ENCODE peak calls at places on chromosomes 1 and 21, in six cellular contexts. Q is fibroblast of pulmonary artery; W is AG04450; L is GM12878; J is CD4-positive, alpha-beta memory T cell; V is GM06990. U is an unnamed sample.
A peak's percentile ranks its signal among the peaks of the same experiment; 100 is the strongest.

GRCh38 chr1:41053324-41053723 is 31.8 kb upstream of the SLFNL1 start:
- DNase-seq in Q (no peak), L (no peak), W (no peak), J (no peak), V (no peak), U (no peak)

GRCh38 chr1:17566892-17567291 is 27.4 kb downstream of the ARHGEF10L start:
- DNase-seq in V (no peak), W (no peak), Q (no peak), L (no peak), J (no peak), U (no peak)

GRCh38 chr1:219837994-219838294 is 90.4 kb downstream of the SLC30A10 start:
- DNase-seq in Q (no peak), J (no peak), W (no peak), V (no peak), L (no peak), U (no peak)

GRCh38 chr1:244896550-244896949 is 32.2 kb upstream of the HNRNPU start:
- DNase-seq in W (peak; percentile 54), Q (peak; percentile 73), L (no peak), V (no peak), J (no peak), U (peak; percentile 52)

GRCh38 chr1:95171270-95172245 is 54.4 kb downstream of the TLCD4 start:
- DNase-seq in V (no peak), J (no peak), Q (no peak), L (no peak), W (no peak), U (no peak)

GRCh38 chr1:203168991-203169390 is 6.6 kb downstream of the MYBPH start:
- DNase-seq in W (no peak), V (no peak), L (no peak), J (no peak), Q (no peak), U (no peak)

GRCh38 chr21:29144736-29145353 is 14.4 kb downstream of the MAP3K7CL start:
- DNase-seq in V (no peak), L (no peak), Q (no peak), W (no peak), J (no peak), U (no peak)

GRCh38 chr1:205229399-205229861 is 1.7 kb downstream of the TMCC2 start:
- DNase-seq in Q (peak; percentile 36), L (no peak), J (peak; percentile 69), V (peak; percentile 63), W (no peak), U (peak; percentile 62)

GRCh38 chr1:204709960-204710912 is 24.7 kb upstream of the LRRN2 start:
- DNase-seq in V (no peak), L (no peak), Q (no peak), W (no peak), J (no peak), U (no peak)

GRCh38 chr1:235468970-235469369 is 35.3 kb downstream of the B3GALNT2 start:
- DNase-seq in W (peak; percentile 8), V (no peak), J (no peak), Q (peak; percentile 68), L (no peak), U (peak; percentile 91)

GRCh38 chr1:210617306-210617705 is 288.6 kb downstream of the HHAT start:
- DNase-seq in J (no peak), L (no peak), W (no peak), Q (no peak), V (no peak), U (no peak)

GRCh38 chr1:207084241-207084640 is 4.4 kb upstream of the C4BPB start:
- DNase-seq in V (no peak), L (no peak), J (no peak), W (no peak), Q (no peak), U (no peak)

GRCh38 chr1:29806646-29807319 is 570.5 kb downstream of the PTPRU start:
- DNase-seq in W (no peak), Q (no peak), L (no peak), J (no peak), V (no peak), U (no peak)

GRCh38 chr1:77218477-77219165 is 609 bp downstream of the PIGK start:
- DNase-seq in Q (peak; percentile 30), L (no peak), W (no peak), J (no peak), V (no peak), U (peak; percentile 8)

GRCh38 chr1:150683914-150684313 is 13.0 kb downstream of the GOLPH3L start:
- DNase-seq in L (peak; percentile 11), Q (no peak), W (no peak), V (no peak), J (no peak), U (no peak)

GRCh38 chr1:205569411-205570172 is 62.2 kb downstream of the ELK4 start:
- DNase-seq in V (no peak), L (no peak), J (no peak), Q (no peak), W (no peak), U (no peak)

GRCh38 chr21:42474043-42474831 is 21.8 kb downstream of the RSPH1 start:
- DNase-seq in W (no peak), L (no peak), J (no peak), V (peak; percentile 40), Q (peak; percentile 18), U (peak; percentile 89)

GRCh38 chr1:214337536-214337935 is 56.6 kb downstream of the SMYD2 start:
- DNase-seq in L (no peak), Q (peak; percentile 85), W (peak; percentile 34), V (no peak), J (no peak), U (no peak)

GRCh38 chr1:193342811-193343210 is 156.4 kb upstream of the B3GALT2 start:
- DNase-seq in J (no peak), Q (no peak), V (no peak), W (no peak), L (no peak), U (no peak)

GRCh38 chr1:184163674-184164470 is 112.3 kb downstream of the TSEN15 start:
- DNase-seq in W (peak; percentile 47), L (peak; percentile 42), J (no peak), V (peak; percentile 40), Q (peak; percentile 56), U (peak; percentile 31)

GRCh38 chr1:42999308-42999707 is 40.6 kb upstream of the SLC2A1 start:
- DNase-seq in L (no peak), Q (no peak), V (no peak), J (no peak), W (no peak), U (no peak)

GRCh38 chr21:17370750-17371325 is 142.0 kb upstream of the CXADR start:
- DNase-seq in V (no peak), J (no peak), W (no peak), Q (no peak), L (no peak), U (no peak)

DNA sequence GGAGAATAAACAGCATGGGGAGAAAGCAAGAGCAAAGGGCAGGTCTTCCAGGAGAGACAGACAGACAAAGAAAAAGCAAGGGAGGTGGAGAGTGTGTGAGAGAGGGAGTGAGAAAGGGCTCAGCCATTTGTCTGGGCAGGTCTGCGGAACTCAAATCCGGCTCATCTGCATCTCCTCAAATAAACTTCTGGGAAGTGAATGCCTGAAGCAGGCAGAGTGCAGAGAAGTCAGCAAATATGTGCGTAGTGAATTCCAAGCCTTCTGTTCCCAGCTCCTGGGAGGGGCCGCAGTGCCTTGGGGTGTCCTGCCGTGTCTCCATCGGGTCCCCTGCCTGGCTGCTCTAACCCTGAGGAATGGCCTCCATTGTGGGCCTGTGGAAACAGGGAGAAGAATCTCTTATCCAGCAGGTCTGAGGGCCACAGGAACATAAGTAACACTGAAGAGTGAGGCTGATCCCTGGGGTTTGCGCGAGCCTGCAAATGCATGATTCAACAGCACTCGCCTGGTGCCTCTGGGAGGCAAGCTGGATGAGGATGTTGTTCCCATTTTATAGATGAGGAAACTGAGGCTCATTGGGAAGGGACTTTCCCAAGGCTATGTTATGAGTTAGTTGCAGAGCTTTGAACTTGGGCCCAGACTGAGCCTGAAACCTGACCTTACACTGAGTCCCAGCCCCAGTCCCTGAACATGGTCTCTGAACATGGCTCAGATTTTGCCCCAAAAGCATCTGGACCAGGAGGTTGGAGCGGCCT is 27.5 kb upstream of the POU3F1 start:
- DNase-seq in L (no peak), J (no peak), W (no peak), Q (no peak), V (no peak), U (peak; percentile 45)
- H3K4me3 ChIP-seq in L (no peak overlapping the region), J (no peak overlapping the region), W (no peak overlapping the region), Q (no peak overlapping the region), V (no peak overlapping the region), U (no peak overlapping the region)

DNA sequence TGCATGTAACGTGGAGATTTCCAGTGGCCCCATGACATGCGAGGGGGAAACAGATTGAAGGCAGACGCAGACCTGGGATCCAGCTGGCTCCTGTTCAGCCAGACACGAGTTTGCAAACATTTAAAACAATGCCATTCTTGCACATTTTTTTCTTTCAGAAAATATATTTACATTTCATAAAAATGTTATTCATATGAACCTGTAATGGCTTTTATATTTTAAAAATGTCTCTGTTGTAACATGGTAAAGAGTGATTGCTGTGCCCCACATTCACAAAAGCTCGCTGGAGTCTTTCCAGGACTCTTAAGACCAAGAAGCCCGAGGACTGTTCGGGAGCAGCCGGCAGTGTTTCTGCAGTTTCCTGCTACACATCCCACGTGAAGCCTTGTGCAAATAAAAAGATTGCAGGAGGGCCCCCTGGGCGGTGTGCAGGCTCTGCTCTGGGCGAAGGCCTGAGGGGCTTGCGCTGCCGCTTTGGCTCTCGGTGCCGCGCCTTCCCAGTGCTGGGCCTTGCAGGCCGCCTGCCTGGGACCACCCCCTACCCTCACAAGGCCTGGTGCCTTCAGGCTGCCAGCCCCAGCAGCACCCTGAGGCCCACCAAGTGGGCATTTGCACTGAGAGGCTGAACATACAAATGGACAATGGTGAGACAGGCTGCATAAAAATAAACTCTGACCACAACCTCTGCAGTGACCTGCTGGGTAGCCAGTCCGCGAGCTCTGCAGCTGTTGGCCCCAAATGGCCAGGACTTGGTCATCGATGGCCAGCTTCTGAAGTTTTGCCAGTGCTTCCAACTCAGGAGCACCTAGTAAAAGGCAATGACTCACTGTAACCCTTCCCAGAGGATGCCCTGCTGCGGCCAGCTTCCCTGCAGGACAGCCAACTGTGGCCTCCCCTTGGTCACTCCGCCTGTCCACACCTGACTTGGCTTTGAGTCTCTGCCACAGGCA is 185.1 kb downstream of the DYRK1A start:
- DNase-seq in Q (peak; percentile 79), V (no peak), W (no peak), L (no peak), J (no peak), U (no peak)
- H3K4me3 ChIP-seq in Q (no peak overlapping the region), V (no peak overlapping the region), W (no peak overlapping the region), L (no peak overlapping the region), J (no peak overlapping the region), U (no peak overlapping the region)

GRCh38 chr1:26411624-26412074 is 1.0 kb downstream of the LIN28A start:
- DNase-seq in Q (no peak), W (no peak), V (no peak), J (no peak), L (no peak), U (no peak)
- H3K4me3 ChIP-seq in Q (no peak overlapping the region), W (no peak overlapping the region), V (no peak overlapping the region), J (no peak overlapping the region), L (no peak overlapping the region), U (no peak overlapping the region)

DNA sequence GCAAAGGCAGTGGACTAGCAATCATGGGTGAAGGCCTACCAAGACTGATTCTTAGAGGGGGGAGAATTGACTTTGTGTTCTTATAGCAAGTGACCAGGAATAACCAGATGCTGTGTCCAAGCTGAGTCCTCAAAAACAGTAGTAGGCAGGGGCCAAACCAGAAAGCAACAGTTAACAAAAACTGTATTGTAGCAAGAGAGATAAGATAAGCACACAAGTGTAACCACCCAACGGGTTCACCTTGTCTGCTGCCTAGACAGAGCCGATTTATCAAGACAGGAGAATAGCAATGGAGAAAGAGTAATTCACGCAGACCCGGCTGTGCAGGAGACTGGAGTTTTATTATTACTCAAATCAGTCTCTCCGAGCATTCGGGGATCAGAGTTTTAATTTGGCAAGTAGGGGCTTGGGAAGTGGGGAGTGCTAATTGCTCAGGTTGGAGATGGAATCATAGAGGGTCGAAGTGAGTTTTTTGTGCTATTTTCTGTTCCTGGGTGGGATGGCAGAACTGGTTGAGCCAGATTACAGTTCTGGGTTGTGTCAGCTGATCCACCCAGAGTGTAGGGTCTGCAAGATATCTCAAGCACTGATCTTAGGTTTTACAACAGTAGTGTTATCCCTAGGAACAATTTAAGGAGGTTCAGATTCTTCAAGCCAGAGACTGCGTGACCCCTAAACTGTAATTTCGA is 8.3 kb upstream of the CSRP1 start:
- DNase-seq in W (no peak), L (no peak), Q (no peak), V (no peak), J (no peak), U (no peak)
- H3K4me3 ChIP-seq in W (no peak overlapping the region), L (no peak overlapping the region), Q (no peak overlapping the region), V (no peak overlapping the region), J (no peak overlapping the region), U (no peak overlapping the region)